ENCODE peak calls at places on chromosome 17, in five cellular contexts. L is HCT116, E is H1, I is HepG2, Y is SK-N-SH. X is an unnamed sample.

GRCh38 chr17:850828-851759 is 68.9 kb downstream of the MRM3 start:
- DNase-seq in Y (peak; percentile 46), L (no peak), E (no peak), I (no peak), X (no peak)

GRCh38 chr17:5591966-5592365 is 7.7 kb upstream of the NLRP1 start:
- DNase-seq in I (no peak), L (no peak), E (no peak), Y (no peak), X (no peak)

GRCh38 chr17:8736796-8737195 is 7.8 kb downstream of the CCDC42 start:
- DNase-seq in Y (no peak), L (no peak), E (no peak), I (no peak), X (no peak)

GRCh38 chr17:83156408-83156807 is 77.0 kb downstream of the METRNL start:
- DNase-seq in E (no peak), L (no peak), I (no peak), Y (no peak), X (no peak)

GRCh38 chr17:41910701-41911391 is 7.9 kb downstream of the ACLY start:
- DNase-seq in L (no peak), E (no peak), I (no peak), Y (no peak), X (no peak)

GRCh38 chr17:76900723-76901122 is 32.5 kb downstream of the MGAT5B start:
- DNase-seq in E (no peak), Y (no peak), I (no peak), L (no peak), X (no peak)

GRCh38 chr17:42010898-42011516 is 6.2 kb downstream of the DNAJC7 start:
- DNase-seq in I (peak; percentile 52), E (no peak), Y (peak; percentile 64), L (no peak), X (peak; percentile 74)

GRCh38 chr17:57715981-57716380 is 29.1 kb downstream of the CCDC182 start:
- DNase-seq in Y (no peak), E (no peak), L (no peak), I (no peak), X (no peak)

GRCh38 chr17:33310296-33310695 is 17.2 kb upstream of the ASIC2 start:
- DNase-seq in L (no peak), Y (no peak), E (no peak), I (no peak), X (no peak)

GRCh38 chr17:70859829-70860228 is 690.5 kb downstream of the KCNJ2 start:
- DNase-seq in E (no peak), Y (no peak), I (no peak), L (no peak), X (no peak)

GRCh38 chr17:4834621-4835020 is 1.5 kb downstream of the MINK1 start:
- DNase-seq in Y (no peak), I (no peak), L (no peak), E (no peak), X (no peak)

GRCh38 chr17:65544658-65545057 is 16.8 kb downstream of the AXIN2 start:
- DNase-seq in E (no peak), L (no peak), I (no peak), Y (no peak), X (no peak)
- TF ChIP-seq JUND in E (no peak), L (no peak), I (no peak), Y (no peak), X (no peak)

GRCh38 chr17:15278381-15278780 is 13.3 kb upstream of the PMP22 start:
- DNase-seq in I (no peak), L (no peak), E (no peak), Y (no peak), X (no peak)
- TF ChIP-seq JUND in I (no peak), L (no peak), E (no peak), Y (no peak), X (no peak)

GRCh38 chr17:17926036-17926435 is 46.2 kb downstream of the TOM1L2 start:
- DNase-seq in E (no peak), L (no peak), I (no peak), Y (no peak), X (no peak)

GRCh38 chr17:17924131-17924856 is 47.9 kb downstream of the TOM1L2 start:
- DNase-seq in L (no peak), Y (no peak), E (no peak), I (no peak), X (no peak)

GRCh38 chr17:17926840-17927449 is 45.3 kb downstream of the TOM1L2 start:
- DNase-seq in I (peak; percentile 32), L (no peak), E (no peak), Y (no peak), X (no peak)

GRCh38 chr17:17922198-17922901 is 49.9 kb downstream of the TOM1L2 start:
- DNase-seq in I (no peak), Y (no peak), L (no peak), E (no peak), X (no peak)

DNA sequence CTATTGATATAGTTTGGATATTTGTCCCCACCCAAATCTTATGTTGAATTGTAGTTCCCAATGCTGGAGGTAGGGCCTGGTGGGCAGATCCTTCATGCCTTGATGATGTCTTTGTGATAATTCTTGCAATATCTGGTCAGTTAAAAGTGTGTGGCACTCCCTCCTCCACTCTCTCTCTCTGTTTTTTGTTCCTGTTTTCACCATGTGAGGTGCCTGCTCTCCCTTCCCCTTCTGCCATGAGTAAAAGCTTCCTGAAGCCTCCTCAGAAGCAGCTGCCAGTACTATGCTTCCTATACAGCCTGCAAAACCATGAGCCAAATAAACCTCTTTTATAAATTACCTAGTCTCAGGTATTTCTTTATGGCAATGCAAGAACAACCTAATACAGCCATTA is 47.3 kb downstream of the TOM1L2 start:
- DNase-seq in I (no peak), Y (no peak), L (no peak), E (no peak), X (no peak)
- TF ChIP-seq JUND in I (no peak), Y (no peak), L (no peak), E (no peak), X (no peak)

GRCh38 chr17:38868095-38868967 is 1.5 kb upstream of the LASP1 start:
- DNase-seq in L (no peak), Y (no peak), I (peak; percentile 70), E (no peak), X (no peak)
- TF ChIP-seq JUND in L (no peak), Y (no peak), I (no peak), E (no peak), X (no peak)

GRCh38 chr17:7021993-7022778 is 664 bp upstream of the BCL6B start:
- DNase-seq in I (no peak), E (peak; percentile 95), L (no peak), Y (peak; percentile 92), X (peak; percentile 68)

GRCh38 chr17:7024402-7024785 is 1.5 kb downstream of the BCL6B start:
- DNase-seq in I (no peak), Y (no peak), E (no peak), L (no peak), X (no peak)

GRCh38 chr17:7022791-7023571 is at the start of gene BCL6B:
- DNase-seq in Y (no peak), L (no peak), I (no peak), E (peak; percentile 74), X (no peak)

GRCh38 chr17:7025240-7025639 is 2.4 kb downstream of the BCL6B start:
- DNase-seq in L (no peak), E (no peak), Y (no peak), I (no peak), X (no peak)

GRCh38 chr17:7023576-7024401 is 939 bp downstream of the BCL6B start:
- DNase-seq in I (no peak), Y (peak; percentile 95), L (peak; percentile 86), E (peak; percentile 100), X (peak; percentile 85)
- TF ChIP-seq JUND in I (no peak), Y (no peak), L (no peak), E (peak; percentile 35), X (no peak)

DNA sequence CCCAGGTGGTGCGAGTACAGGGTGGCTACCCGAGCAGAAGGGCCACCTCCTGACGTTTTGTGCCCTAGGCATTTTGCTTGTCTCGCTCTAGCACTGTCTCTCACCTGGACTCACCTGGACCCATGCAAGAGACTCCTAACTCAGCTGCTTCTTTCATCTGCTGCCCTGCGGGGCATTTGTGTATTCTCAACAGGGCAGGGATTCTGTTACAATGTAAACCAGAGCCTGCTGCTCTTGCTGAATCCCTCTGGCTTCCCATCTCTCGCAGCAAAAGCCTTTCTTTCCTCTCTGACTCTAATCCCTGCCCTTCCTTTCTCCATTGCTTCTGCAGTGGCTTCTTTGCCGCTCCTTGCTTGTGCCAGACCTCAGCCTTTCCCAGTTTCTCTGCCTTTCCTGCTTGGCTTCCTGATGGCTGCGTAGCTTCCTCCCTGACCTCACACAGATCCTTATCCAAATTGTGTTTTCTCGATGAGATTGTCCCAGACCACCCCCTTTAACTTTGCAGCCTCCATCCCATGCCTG is 10.2 kb downstream of the ARSG start:
- DNase-seq in L (no peak), I (no peak), E (no peak), Y (no peak), X (peak; percentile 90)
- TF ChIP-seq JUND in L (no peak), I (no peak), E (no peak), Y (no peak), X (no peak)

GRCh38 chr17:78374631-78375274 is 3.7 kb upstream of the PGS1 start:
- DNase-seq in Y (no peak), I (no peak), L (no peak), E (peak; percentile 73), X (no peak)
- TF ChIP-seq JUND in Y (peak; percentile 51), I (no peak), L (no peak), E (no peak), X (no peak)

GRCh38 chr17:45320931-45321461 is 4.2 kb upstream of the MAP3K14 start:
- DNase-seq in E (no peak), L (peak; percentile 85), Y (no peak), I (no peak), X (peak; percentile 50)

GRCh38 chr17:45322168-45322567 is 5.3 kb upstream of the MAP3K14 start:
- DNase-seq in Y (no peak), E (no peak), L (no peak), I (no peak), X (no peak)

GRCh38 chr17:45324336-45324735 is 7.5 kb upstream of the MAP3K14 start:
- DNase-seq in L (no peak), E (no peak), Y (no peak), I (no peak), X (no peak)

GRCh38 chr17:45326566-45326965 is 9.7 kb upstream of the MAP3K14 start:
- DNase-seq in I (no peak), L (no peak), Y (no peak), E (no peak), X (no peak)

GRCh38 chr17:45325810-45326209 is 9.0 kb upstream of the MAP3K14 start:
- DNase-seq in Y (no peak), I (no peak), L (no peak), E (no peak), X (no peak)
- TF ChIP-seq JUND in Y (no peak), I (no peak), L (no peak), E (no peak), X (no peak)